ENCODE peak calls at places on chromosomes 16 and 17, in eight cellular contexts. M is CD8-positive, alpha-beta T cell; J is ACHN; Z is GM12864; L is GM10248; P is GM23248; S is NCI-H2171; F is activated CD4-positive, alpha-beta T cell treated with anti-CD3 and anti-CD28 coated beads, Interleukin-2, amount 10 ng/mL, durations not matched to agents 7 days and 5 days. Q is an unnamed sample.
A peak's percentile ranks its signal among the peaks of the same experiment; 100 is the strongest.

GRCh38 chr17:73833779-73834613 is 189.8 kb upstream of the SDK2 start:
- DNase-seq in M (no peak), J (peak; percentile 16), Z (no peak), L (no peak), P (no peak), S (no peak), F (no peak), Q (no peak)

GRCh38 chr16:86537486-86537885 is 17.5 kb downstream of the MTHFSD start:
- DNase-seq in M (no peak), J (no peak), Z (no peak), L (no peak), P (no peak), S (no peak), F (no peak), Q (no peak)

GRCh38 chr17:4901648-4902344 is 1.1 kb downstream of the CHRNE start:
- DNase-seq in M (no peak), J (no peak), Z (no peak), L (peak; percentile 57), P (no peak), S (no peak), F (no peak), Q (no peak)

GRCh38 chr17:69870091-69870530 is 204.9 kb upstream of the KCNJ16 start:
- DNase-seq in M (no peak), J (peak; percentile 87), Z (no peak), L (peak; percentile 10), P (peak; percentile 78), S (no peak), F (no peak), Q (no peak)

GRCh38 chr17:50265212-50265611 is 9.1 kb upstream of the TMEM92 start:
- DNase-seq in M (no peak), J (no peak), Z (no peak), L (no peak), P (no peak), S (no peak), F (no peak), Q (no peak)

GRCh38 chr16:12186774-12187335 is 210.3 kb downstream of the SNX29 start:
- DNase-seq in M (no peak), J (peak; percentile 93), Z (no peak), L (no peak), P (peak; percentile 36), S (no peak), F (no peak), Q (no peak)

GRCh38 chr17:40306395-40306794 is 2.6 kb upstream of the RARA start:
- DNase-seq in M (no peak), J (no peak), Z (no peak), L (no peak), P (peak; percentile 40), S (no peak), F (no peak), Q (no peak)

GRCh38 chr17:33469911-33470310 is 176.8 kb upstream of the ASIC2 start:
- DNase-seq in M (no peak), J (peak; percentile 87), Z (no peak), L (no peak), P (peak; percentile 94), S (no peak), F (no peak), Q (no peak)

GRCh38 chr17:29103341-29103740 is 60.4 kb downstream of the PIPOX start:
- DNase-seq in M (no peak), J (no peak), Z (no peak), L (no peak), P (no peak), S (no peak), F (no peak), Q (no peak)

GRCh38 chr17:76538941-76539340 is 903 bp upstream of the PRCD start:
- DNase-seq in M (no peak), J (no peak), Z (no peak), L (no peak), P (no peak), S (no peak), F (no peak), Q (no peak)

GRCh38 chr17:78502611-78503148 is 74.5 kb downstream of the DNAH17 start:
- DNase-seq in M (no peak), J (no peak), Z (no peak), L (no peak), P (no peak), S (no peak), F (no peak), Q (no peak)

GRCh38 chr16:51392651-51393187 is 241.6 kb upstream of the SALL1 start:
- DNase-seq in M (no peak), J (no peak), Z (no peak), L (no peak), P (peak; percentile 96), S (no peak), F (no peak), Q (no peak)

GRCh38 chr17:40086150-40087044 is 14.0 kb downstream of the NR1D1 start:
- DNase-seq in M (peak; percentile 77), J (peak; percentile 52), Z (no peak), L (peak; percentile 79), P (peak; percentile 60), S (peak; percentile 17), F (peak; percentile 58), Q (no peak)

GRCh38 chr16:25626172-25626571 is 65.6 kb upstream of the HS3ST4 start:
- DNase-seq in M (no peak), J (peak; percentile 35), Z (no peak), L (no peak), P (peak; percentile 19), S (no peak), F (no peak), Q (no peak)

GRCh38 chr17:19717411-19717908 is 1.1 kb upstream of the SLC47A2 start:
- DNase-seq in M (no peak), J (no peak), Z (no peak), L (no peak), P (no peak), S (no peak), F (no peak), Q (no peak)

GRCh38 chr17:74267579-74267978 is 6.5 kb upstream of the DNAI2 start:
- DNase-seq in M (no peak), J (no peak), Z (no peak), L (no peak), P (no peak), S (no peak), F (no peak), Q (no peak)

GRCh38 chr17:54426287-54426886 is 474.3 kb upstream of the TOM1L1 start:
- DNase-seq in M (no peak), J (peak; percentile 41), Z (no peak), L (no peak), P (peak; percentile 1), S (no peak), F (no peak), Q (no peak)

GRCh38 chr17:1143573-1143972 is 36.2 kb downstream of the ABR start:
- DNase-seq in M (no peak), J (no peak), Z (no peak), L (no peak), P (peak; percentile 51), S (peak; percentile 83), F (no peak), Q (no peak)

GRCh38 chr17:78044280-78044835 is 84.2 kb downstream of the TMC6 start:
- DNase-seq in M (no peak), J (no peak), Z (no peak), L (no peak), P (no peak), S (no peak), F (no peak), Q (no peak)

GRCh38 chr17:59155439-59156177 is at the start of gene PRR11:
- DNase-seq in M (peak; percentile 90), J (peak; percentile 100), Z (peak; percentile 100), L (peak; percentile 89), P (peak; percentile 100), S (peak; percentile 100), F (peak; percentile 97), Q (no peak)

GRCh38 chr16:88315543-88316105 is 67.1 kb upstream of the ZNF469 start:
- DNase-seq in M (no peak), J (no peak), Z (no peak), L (no peak), P (peak; percentile 68), S (no peak), F (no peak), Q (no peak)

GRCh38 chr17:39246274-39246673 is 20.5 kb upstream of the STAC2 start:
- DNase-seq in M (no peak), J (peak; percentile 24), Z (no peak), L (no peak), P (no peak), S (no peak), F (no peak), Q (no peak)

GRCh38 chr17:39548494-39548893 is 59.2 kb downstream of the NEUROD2 start:
- DNase-seq in M (no peak), J (no peak), Z (no peak), L (no peak), P (peak; percentile 14), S (no peak), F (no peak), Q (no peak)

GRCh38 chr16:53191413-53191812 is 136.6 kb downstream of the CHD9 start:
- DNase-seq in M (no peak), J (no peak), Z (no peak), L (no peak), P (no peak), S (no peak), F (no peak), Q (no peak)

GRCh38 chr17:21388066-21388465 is 11.9 kb downstream of the KCNJ12 start:
- DNase-seq in M (no peak), J (no peak), Z (no peak), L (no peak), P (no peak), S (peak; percentile 39), F (no peak), Q (no peak)

GRCh38 chr17:48330386-48330785 is 99.6 kb downstream of the SKAP1 start:
- DNase-seq in M (no peak), J (no peak), Z (no peak), L (no peak), P (no peak), S (no peak), F (no peak), Q (no peak)

GRCh38 chr16:82070656-82071369 is 35.8 kb downstream of the HSD17B2 start:
- DNase-seq in M (no peak), J (peak; percentile 33), Z (no peak), L (no peak), P (peak; percentile 92), S (no peak), F (no peak), Q (no peak)

GRCh38 chr16:51872536-51872935 is 674.4 kb downstream of the TOX3 start:
- DNase-seq in M (no peak), J (no peak), Z (no peak), L (no peak), P (no peak), S (no peak), F (no peak), Q (no peak)

GRCh38 chr17:56737741-56738161 is 96.0 kb downstream of the C17orf67 start:
- DNase-seq in M (no peak), J (no peak), Z (no peak), L (no peak), P (peak; percentile 43), S (no peak), F (no peak), Q (no peak)

GRCh38 chr16:14377326-14377725 is 252.7 kb downstream of the PARN start:
- DNase-seq in M (no peak), J (no peak), Z (no peak), L (no peak), P (peak; percentile 45), S (no peak), F (no peak), Q (no peak)

GRCh38 chr17:41500131-41500911 is 5.1 kb downstream of the KRT13 start:
- DNase-seq in M (no peak), J (peak; percentile 53), Z (no peak), L (no peak), P (peak; percentile 86), S (no peak), F (no peak), Q (no peak)

GRCh38 chr17:76353004-76353598 is 615 bp downstream of the PRPSAP1 start:
- DNase-seq in M (peak; percentile 49), J (peak; percentile 17), Z (no peak), L (peak; percentile 58), P (peak; percentile 61), S (no peak), F (peak; percentile 23), Q (no peak)

GRCh38 chr16:1538804-1539520 is 5.5 kb downstream of the TMEM204 start:
- DNase-seq in M (no peak), J (peak; percentile 7), Z (no peak), L (no peak), P (no peak), S (peak; percentile 90), F (peak; percentile 40), Q (no peak)